ENCODE peak calls at places on chromosome 20, in four cellular contexts. One of them, this sample, is unnamed. For H3K27me3, the result is how much of the 10 kb centered on the place peaks cover.

GRCh38 chr20:53897884-53898557 is 172.4 kb downstream of the BCAS1 start:
- DNase-seq in effector memory CD4-positive, alpha-beta T cell: no peak
- DNase-seq in tibial nerve: no peak
- DNase-seq in fibroblast of lung: no peak
- DNase-seq in this sample: no peak

GRCh38 chr20:47727170-47727880 is 58.0 kb downstream of the SULF2 start:
- DNase-seq in effector memory CD4-positive, alpha-beta T cell: peak
- DNase-seq in tibial nerve: peak
- DNase-seq in fibroblast of lung: no peak
- DNase-seq in this sample: no peak

GRCh38 chr20:50921055-50921454 is 10.2 kb downstream of the ADNP start:
- DNase-seq in effector memory CD4-positive, alpha-beta T cell: no peak
- DNase-seq in tibial nerve: no peak
- DNase-seq in fibroblast of lung: peak
- DNase-seq in this sample: no peak

GRCh38 chr20:41006126-41006935 is 22.3 kb upstream of the TOP1 start:
- DNase-seq in effector memory CD4-positive, alpha-beta T cell: no peak
- DNase-seq in tibial nerve: no peak
- DNase-seq in fibroblast of lung: no peak
- DNase-seq in this sample: no peak

GRCh38 chr20:19757487-19757972 is 528 bp upstream of the RIN2 start:
- DNase-seq in effector memory CD4-positive, alpha-beta T cell: no peak
- DNase-seq in tibial nerve: peak
- DNase-seq in fibroblast of lung: peak
- DNase-seq in this sample: no peak

GRCh38 chr20:44118185-44119034 is 68.6 kb downstream of the JPH2 start:
- DNase-seq in effector memory CD4-positive, alpha-beta T cell: no peak
- DNase-seq in tibial nerve: no peak
- DNase-seq in fibroblast of lung: no peak
- DNase-seq in this sample: no peak

GRCh38 chr20:63151554-63152321 is 64.2 kb downstream of the YTHDF1 start:
- DNase-seq in effector memory CD4-positive, alpha-beta T cell: no peak
- DNase-seq in tibial nerve: no peak
- DNase-seq in fibroblast of lung: peak
- DNase-seq in this sample: no peak

GRCh38 chr20:63978319-63979220 is 872 bp downstream of the SAMD10 start:
- DNase-seq in effector memory CD4-positive, alpha-beta T cell: no peak
- DNase-seq in tibial nerve: no peak
- DNase-seq in fibroblast of lung: peak
- DNase-seq in this sample: no peak

GRCh38 chr20:46246527-46246926 is 61.8 kb downstream of the CDH22 start:
- DNase-seq in effector memory CD4-positive, alpha-beta T cell: no peak
- DNase-seq in tibial nerve: no peak
- DNase-seq in fibroblast of lung: no peak
- DNase-seq in this sample: no peak

GRCh38 chr20:45100563-45101245 is at the start of gene KCNS1:
- DNase-seq in effector memory CD4-positive, alpha-beta T cell: no peak
- DNase-seq in tibial nerve: no peak
- DNase-seq in fibroblast of lung: peak
- DNase-seq in this sample: no peak

GRCh38 chr20:46784450-46785127 is 75.1 kb downstream of the SLC2A10 start:
- DNase-seq in effector memory CD4-positive, alpha-beta T cell: no peak
- DNase-seq in tibial nerve: peak
- DNase-seq in fibroblast of lung: peak
- DNase-seq in this sample: peak

GRCh38 chr20:17786221-17786718 is 86.5 kb downstream of the BANF2 start:
- DNase-seq in effector memory CD4-positive, alpha-beta T cell: no peak
- DNase-seq in tibial nerve: no peak
- DNase-seq in fibroblast of lung: peak
- DNase-seq in this sample: no peak

GRCh38 chr20:62364911-62365736 is 2.0 kb downstream of the LAMA5 start:
- DNase-seq in effector memory CD4-positive, alpha-beta T cell: no peak
- DNase-seq in tibial nerve: no peak
- DNase-seq in fibroblast of lung: no peak
- DNase-seq in this sample: no peak

GRCh38 chr20:14838663-14839650 is 501.5 kb upstream of the FLRT3 start:
- DNase-seq in effector memory CD4-positive, alpha-beta T cell: no peak
- DNase-seq in tibial nerve: no peak
- DNase-seq in fibroblast of lung: peak
- DNase-seq in this sample: peak

GRCh38 chr20:34922654-34923381 is 32.8 kb downstream of the GSS start:
- DNase-seq in effector memory CD4-positive, alpha-beta T cell: no peak
- DNase-seq in tibial nerve: peak
- DNase-seq in fibroblast of lung: peak
- DNase-seq in this sample: peak

GRCh38 chr20:4371623-4372246 is 350.0 kb upstream of the PRND start:
- DNase-seq in effector memory CD4-positive, alpha-beta T cell: no peak
- DNase-seq in tibial nerve: no peak
- DNase-seq in fibroblast of lung: no peak
- DNase-seq in this sample: no peak

GRCh38 chr20:62356143-62356947 is 10.8 kb downstream of the LAMA5 start:
- DNase-seq in effector memory CD4-positive, alpha-beta T cell: no peak
- DNase-seq in tibial nerve: no peak
- DNase-seq in fibroblast of lung: no peak
- DNase-seq in this sample: no peak

GRCh38 chr20:42635699-42636411 is 553.9 kb downstream of the PTPRT start:
- DNase-seq in effector memory CD4-positive, alpha-beta T cell: no peak
- DNase-seq in tibial nerve: no peak
- DNase-seq in fibroblast of lung: no peak
- DNase-seq in this sample: no peak

GRCh38 chr20:59159091-59159821 is 4.4 kb upstream of the ZNF831 start:
- DNase-seq in effector memory CD4-positive, alpha-beta T cell: peak
- DNase-seq in tibial nerve: no peak
- DNase-seq in fibroblast of lung: no peak
- DNase-seq in this sample: no peak

GRCh38 chr20:31985152-31985551 is 17.2 kb downstream of the XKR7 start:
- DNase-seq in effector memory CD4-positive, alpha-beta T cell: no peak
- DNase-seq in tibial nerve: no peak
- DNase-seq in fibroblast of lung: no peak
- DNase-seq in this sample: no peak
- H3K27me3 ChIP-seq in effector memory CD4-positive, alpha-beta T cell: under half
- H3K27me3 ChIP-seq in tibial nerve: under half
- H3K27me3 ChIP-seq in fibroblast of lung: under half
- H3K27me3 ChIP-seq in this sample: under half

GRCh38 chr20:37479275-37479674 is 41.8 kb upstream of the NNAT start:
- DNase-seq in effector memory CD4-positive, alpha-beta T cell: no peak
- DNase-seq in tibial nerve: no peak
- DNase-seq in fibroblast of lung: no peak
- DNase-seq in this sample: no peak

GRCh38 chr20:37474386-37474785 is 46.7 kb upstream of the NNAT start:
- DNase-seq in effector memory CD4-positive, alpha-beta T cell: no peak
- DNase-seq in tibial nerve: no peak
- DNase-seq in fibroblast of lung: no peak
- DNase-seq in this sample: no peak

GRCh38 chr20:37473249-37474000 is 47.6 kb upstream of the NNAT start:
- DNase-seq in effector memory CD4-positive, alpha-beta T cell: no peak
- DNase-seq in tibial nerve: no peak
- DNase-seq in fibroblast of lung: no peak
- DNase-seq in this sample: no peak

GRCh38 chr20:37471741-37472235 is 49.3 kb upstream of the NNAT start:
- DNase-seq in effector memory CD4-positive, alpha-beta T cell: no peak
- DNase-seq in tibial nerve: no peak
- DNase-seq in fibroblast of lung: no peak
- DNase-seq in this sample: no peak

DNA sequence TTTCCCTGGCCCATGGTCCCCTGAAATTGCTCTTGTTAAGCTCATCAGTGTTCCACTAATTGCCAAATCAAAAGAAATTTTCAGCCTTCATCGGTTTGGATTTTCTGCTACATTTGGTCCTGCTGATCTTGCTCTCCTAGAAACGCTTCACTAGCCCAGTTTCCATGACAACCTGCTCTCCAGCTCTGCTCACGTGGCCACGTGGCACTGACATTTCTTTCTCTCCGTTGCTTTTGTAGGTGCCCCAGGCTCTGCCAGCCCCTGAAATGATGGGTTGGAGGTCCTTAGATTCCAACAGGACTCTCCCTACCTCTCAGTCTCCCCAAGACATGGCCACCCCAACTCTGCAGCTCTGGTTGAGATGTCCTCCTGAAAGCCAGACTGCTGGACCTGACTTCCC is 45.8 kb upstream of the NNAT start:
- DNase-seq in effector memory CD4-positive, alpha-beta T cell: no peak
- DNase-seq in tibial nerve: no peak
- DNase-seq in fibroblast of lung: no peak
- DNase-seq in this sample: no peak
- H3K27me3 ChIP-seq in effector memory CD4-positive, alpha-beta T cell: under half
- H3K27me3 ChIP-seq in tibial nerve: under half
- H3K27me3 ChIP-seq in fibroblast of lung: under half
- H3K27me3 ChIP-seq in this sample: under half

GRCh38 chr20:60959971-60960370 is 292.1 kb upstream of the CDH4 start:
- DNase-seq in effector memory CD4-positive, alpha-beta T cell: no peak
- DNase-seq in tibial nerve: no peak
- DNase-seq in fibroblast of lung: no peak
- DNase-seq in this sample: no peak
- H3K27me3 ChIP-seq in effector memory CD4-positive, alpha-beta T cell: under half
- H3K27me3 ChIP-seq in tibial nerve: under half
- H3K27me3 ChIP-seq in fibroblast of lung: under half
- H3K27me3 ChIP-seq in this sample: under half

DNA sequence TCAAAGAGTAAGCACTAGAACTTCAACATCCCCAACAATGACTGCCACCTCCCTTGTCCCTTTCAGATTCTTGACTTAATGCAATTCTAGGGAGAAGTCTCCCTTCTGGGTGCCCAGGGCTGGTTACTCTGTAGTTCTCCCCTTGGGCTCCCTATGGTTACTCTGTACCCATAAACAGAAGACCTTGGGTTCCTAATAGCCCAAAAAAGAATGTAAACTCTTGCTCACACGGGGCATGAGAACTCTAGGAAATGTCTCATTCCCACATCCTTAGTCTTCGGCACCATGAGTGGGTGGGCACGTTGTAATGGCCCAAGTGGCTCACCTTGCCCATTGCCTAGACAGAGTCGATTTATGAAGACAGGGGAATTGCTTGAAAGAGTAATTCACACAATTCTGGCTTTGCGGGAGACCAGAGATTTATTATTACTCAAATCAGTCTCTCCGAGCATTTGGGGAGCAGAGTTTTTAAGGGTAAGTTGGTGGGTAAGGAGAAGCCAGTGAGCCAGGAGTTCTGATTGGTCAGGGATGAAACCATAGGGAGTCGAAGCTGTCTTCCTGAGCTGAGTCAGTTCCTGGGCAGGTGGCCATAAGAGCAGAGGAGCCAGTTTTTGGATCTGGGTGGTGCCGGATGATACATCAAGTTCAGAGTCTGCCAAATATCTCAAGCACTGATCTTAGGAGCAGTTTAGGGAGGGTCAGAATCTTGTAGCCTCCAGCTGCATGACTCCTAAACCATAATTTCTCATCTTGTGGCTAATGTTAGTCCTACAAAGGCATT is 61.2 kb upstream of the SIRPG start:
- DNase-seq in effector memory CD4-positive, alpha-beta T cell: no peak
- DNase-seq in tibial nerve: peak
- DNase-seq in fibroblast of lung: peak
- DNase-seq in this sample: peak
- H3K27me3 ChIP-seq in effector memory CD4-positive, alpha-beta T cell: under half
- H3K27me3 ChIP-seq in tibial nerve: under half
- H3K27me3 ChIP-seq in fibroblast of lung: under half
- H3K27me3 ChIP-seq in this sample: under half

GRCh38 chr20:58154106-58154505 is 74.3 kb downstream of the ANKRD60 start:
- DNase-seq in effector memory CD4-positive, alpha-beta T cell: no peak
- DNase-seq in tibial nerve: no peak
- DNase-seq in fibroblast of lung: no peak
- DNase-seq in this sample: no peak

GRCh38 chr20:58150772-58151171 is 77.7 kb downstream of the ANKRD60 start:
- DNase-seq in effector memory CD4-positive, alpha-beta T cell: no peak
- DNase-seq in tibial nerve: no peak
- DNase-seq in fibroblast of lung: no peak
- DNase-seq in this sample: no peak

GRCh38 chr20:58149412-58150091 is 78.9 kb downstream of the ANKRD60 start:
- DNase-seq in effector memory CD4-positive, alpha-beta T cell: no peak
- DNase-seq in tibial nerve: no peak
- DNase-seq in fibroblast of lung: no peak
- DNase-seq in this sample: no peak

GRCh38 chr20:58155148-58155925 is 73.1 kb downstream of the ANKRD60 start:
- DNase-seq in effector memory CD4-positive, alpha-beta T cell: no peak
- DNase-seq in tibial nerve: no peak
- DNase-seq in fibroblast of lung: no peak
- DNase-seq in this sample: no peak

DNA sequence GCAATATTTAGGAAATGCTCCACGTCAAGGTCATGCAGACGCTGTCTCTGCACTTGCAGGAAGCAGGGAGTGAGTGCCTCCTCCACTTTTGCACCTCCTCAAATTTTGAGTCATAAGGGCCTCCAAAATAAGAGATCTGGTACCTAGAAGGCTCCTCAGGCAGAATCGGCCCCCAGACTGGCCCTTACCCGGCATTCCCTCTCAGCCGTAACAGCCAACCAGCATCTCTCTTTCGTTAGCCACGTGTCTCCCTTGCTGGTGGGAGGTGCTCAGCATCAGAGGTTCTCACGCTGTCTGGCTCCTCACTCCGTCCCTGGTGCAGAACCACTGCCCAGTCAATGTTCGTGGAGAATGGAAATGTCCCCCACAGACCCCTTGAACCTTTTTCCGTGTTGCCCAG is 75.3 kb downstream of the ANKRD60 start:
- DNase-seq in effector memory CD4-positive, alpha-beta T cell: no peak
- DNase-seq in tibial nerve: no peak
- DNase-seq in fibroblast of lung: no peak
- DNase-seq in this sample: no peak
- H3K27me3 ChIP-seq in effector memory CD4-positive, alpha-beta T cell: under half
- H3K27me3 ChIP-seq in tibial nerve: under half
- H3K27me3 ChIP-seq in fibroblast of lung: under half
- H3K27me3 ChIP-seq in this sample: under half

DNA sequence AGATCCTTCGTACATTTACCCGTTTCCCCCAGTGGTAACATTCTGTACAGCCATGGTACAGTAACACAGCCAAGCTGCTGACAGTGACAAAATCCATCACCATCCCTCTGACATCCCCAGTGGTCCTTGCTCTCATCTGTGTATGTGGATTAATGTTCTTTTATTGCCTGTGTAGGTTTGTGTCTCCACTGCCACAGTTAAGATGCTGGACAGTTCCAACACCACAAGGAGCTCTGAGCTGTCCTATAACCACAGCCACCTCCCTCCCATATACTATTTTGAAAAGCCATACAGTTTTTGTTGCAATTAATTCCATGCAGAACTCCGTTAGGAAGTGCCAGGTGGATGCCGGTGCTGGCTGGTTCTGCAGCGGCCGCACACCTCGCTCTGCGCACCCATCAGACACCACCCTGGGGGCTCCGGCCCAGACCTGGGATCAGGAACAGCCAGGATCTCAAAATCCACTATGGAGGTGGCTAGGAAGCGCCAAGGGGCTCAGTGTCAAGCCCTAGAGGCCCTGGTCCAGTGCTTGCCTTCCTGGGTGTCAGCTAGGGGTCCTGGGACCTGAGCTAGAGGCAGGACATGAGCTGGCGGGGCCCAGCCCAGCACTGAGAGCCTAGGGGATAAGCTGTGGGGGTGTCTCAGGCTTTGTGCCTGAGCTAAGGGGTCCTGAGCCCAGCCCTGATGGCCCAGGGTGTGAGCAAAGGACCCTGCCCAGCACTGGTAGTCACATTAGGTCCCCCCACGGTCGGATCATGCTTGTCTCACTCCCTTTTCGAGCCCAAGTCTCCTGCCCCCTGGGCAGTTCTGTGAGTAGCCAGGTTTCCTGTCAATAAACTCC is 93.3 kb upstream of the PMEPA1 start:
- DNase-seq in effector memory CD4-positive, alpha-beta T cell: no peak
- DNase-seq in tibial nerve: no peak
- DNase-seq in fibroblast of lung: no peak
- DNase-seq in this sample: no peak
- H3K27me3 ChIP-seq in effector memory CD4-positive, alpha-beta T cell: under half
- H3K27me3 ChIP-seq in tibial nerve: under half
- H3K27me3 ChIP-seq in fibroblast of lung: under half
- H3K27me3 ChIP-seq in this sample: under half